ENCODE peak calls at places on chromosomes 7 and 10, in four cellular contexts. G, R, W and Z are unnamed samples. For H3K9me3 and H3K4me1, the result is how much of the 10 kb centered on the place peaks cover.

GRCh38 chr7:29401827-29402226 is 161.8 kb upstream of the PRR15 start:
- DNase-seq in G (no peak), W (no peak), R (no peak), Z (no peak)

GRCh38 chr7:139883814-139884213 is 54.8 kb downstream of the TBXAS1 start:
- DNase-seq in R (no peak), G (no peak), W (no peak), Z (no peak)

GRCh38 chr10:15714847-15715246 is 4.9 kb downstream of the ITGA8 start:
- DNase-seq in W (no peak), G (no peak), R (no peak), Z (no peak)

GRCh38 chr7:69782917-69783684 is 184.8 kb downstream of the AUTS2 start:
- DNase-seq in R (no peak), W (no peak), G (no peak), Z (no peak)

GRCh38 chr10:24331457-24331856 is 122.5 kb downstream of the KIAA1217 start:
- DNase-seq in R (no peak), W (peak), G (peak), Z (peak)

GRCh38 chr7:136133491-136133990 is 156.4 kb upstream of the MTPN start:
- DNase-seq in W (no peak), G (peak), R (no peak), Z (no peak)

GRCh38 chr10:3886191-3886590 is 101.2 kb upstream of the KLF6 start:
- DNase-seq in G (peak), W (no peak), R (no peak), Z (no peak)

GRCh38 chr10:103653581-103654020 is 160.1 kb downstream of the NEURL1 start:
- DNase-seq in G (no peak), W (peak), R (no peak), Z (peak)

GRCh38 chr7:68009716-68010115 is 1013.1 kb downstream of the TYW1 start:
- DNase-seq in W (no peak), G (no peak), R (no peak), Z (no peak)

GRCh38 chr7:117117172-117117571 is 163.9 kb downstream of the ST7 start:
- DNase-seq in W (no peak), G (no peak), R (no peak), Z (no peak)

GRCh38 chr10:3208481-3209406 is 36.2 kb upstream of the PITRM1 start:
- DNase-seq in W (no peak), R (no peak), G (no peak), Z (no peak)

GRCh38 chr10:21473135-21473534 is 52.3 kb downstream of the SKIDA1 start:
- DNase-seq in R (no peak), W (no peak), G (no peak), Z (no peak)

GRCh38 chr10:12644380-12645144 is 295.2 kb downstream of the CAMK1D start:
- DNase-seq in R (no peak), G (no peak), W (no peak), Z (no peak)

GRCh38 chr10:44422153-44422552 is 37.3 kb upstream of the CXCL12 start:
- DNase-seq in W (no peak), G (no peak), R (no peak), Z (no peak)

GRCh38 chr10:76547352-76547972 is 1090.1 kb downstream of the KCNMA1 start:
- DNase-seq in W (peak), G (peak), R (peak), Z (peak)

GRCh38 chr7:54111850-54112249 is 430.3 kb upstream of the VSTM2A start:
- DNase-seq in R (no peak), G (no peak), W (no peak), Z (no peak)

GRCh38 chr10:125159486-125159931 is 854 bp downstream of the CTBP2 start:
- DNase-seq in R (no peak), W (peak), G (peak), Z (peak)

GRCh38 chr7:88490161-88490560 is 183.5 kb upstream of the STEAP4 start:
- DNase-seq in W (no peak), G (no peak), R (no peak), Z (no peak)

GRCh38 chr7:156092307-156092706 is 280.0 kb upstream of the SHH start:
- DNase-seq in G (no peak), W (no peak), R (no peak), Z (no peak)
- H3K9me3 ChIP-seq in G (under half), W (under half), R (under half), Z (under half)

DNA sequence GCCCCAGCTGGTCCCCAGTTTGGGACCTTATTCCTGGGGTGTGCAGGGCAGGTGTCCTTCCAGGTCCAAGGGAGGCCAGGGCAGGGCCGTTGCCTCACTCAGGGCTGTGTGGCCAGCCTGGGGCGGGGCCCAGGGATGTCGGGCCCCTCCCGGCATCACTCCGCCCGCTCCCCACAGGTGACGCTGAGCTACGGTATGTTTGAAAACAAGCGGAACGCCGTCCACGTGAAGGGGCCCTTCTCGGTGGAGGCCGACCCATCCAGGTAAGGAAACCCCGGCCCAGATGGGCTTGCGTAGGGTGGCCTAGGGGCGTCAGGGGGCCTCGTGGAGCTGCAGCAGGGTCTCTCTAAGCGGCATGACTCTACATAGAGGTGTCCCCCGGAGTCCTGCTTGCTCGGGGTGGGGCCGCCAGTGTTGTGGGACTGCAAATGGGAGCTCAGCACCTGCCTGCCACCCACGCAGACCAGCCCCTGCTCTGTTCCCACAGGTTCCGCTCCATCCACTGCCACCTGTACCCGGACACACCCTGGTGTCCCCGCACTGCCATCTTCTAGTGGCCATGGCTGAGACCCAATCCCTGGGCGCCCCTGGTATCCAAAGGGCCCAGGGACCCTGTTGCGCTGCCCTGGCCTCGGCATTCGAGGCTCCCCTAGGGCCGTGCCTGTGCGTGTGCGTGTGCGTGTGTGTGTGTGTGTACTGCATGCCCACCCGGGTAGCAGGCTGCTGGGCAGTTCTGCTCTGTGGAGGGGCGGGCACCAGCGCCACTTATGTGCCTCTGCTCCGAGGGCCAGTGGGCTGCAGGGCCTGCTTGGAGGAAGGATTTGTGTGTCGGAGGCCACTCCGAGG is 7.3 kb downstream of the LFNG start:
- DNase-seq in R (no peak), G (no peak), W (no peak), Z (no peak)
- H3K4me1 ChIP-seq in R (half or more), G (half or more), W (half or more), Z (under half)

DNA sequence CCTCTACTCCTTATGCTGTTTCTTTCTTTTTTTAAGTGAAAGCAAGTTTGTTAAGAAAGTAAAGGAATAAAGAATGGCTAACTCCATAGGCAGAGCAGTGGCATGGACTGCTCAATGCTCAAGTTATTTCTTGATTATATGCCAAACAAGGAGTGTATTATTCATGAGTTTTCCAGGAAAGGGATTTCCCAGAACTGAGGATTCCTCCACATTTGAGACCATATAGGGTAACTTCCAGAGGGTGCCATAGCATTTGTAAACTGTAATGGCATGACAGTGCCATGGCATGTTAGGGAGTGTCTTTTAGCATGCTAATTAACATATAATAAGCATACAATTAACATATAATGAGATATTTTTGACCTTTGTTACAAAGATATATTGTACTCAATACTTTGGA is 1034.5 kb upstream of the PHF14 start:
- DNase-seq in R (no peak), G (no peak), W (no peak), Z (no peak)
- H3K9me3 ChIP-seq in R (under half), G (under half), W (under half), Z (under half)

GRCh38 chr10:95312264-95312663 is 21.5 kb upstream of the PDLIM1 start:
- DNase-seq in G (no peak), W (peak), R (no peak), Z (peak)
- H3K4me1 ChIP-seq in G (under half), W (under half), R (under half), Z (under half)

GRCh38 chr7:147535619-147536200 is 1054.9 kb upstream of the C7orf33 start:
- DNase-seq in G (peak), W (no peak), R (no peak), Z (no peak)

GRCh38 chr7:147539685-147540084 is 1050.9 kb upstream of the C7orf33 start:
- DNase-seq in W (no peak), G (peak), R (no peak), Z (no peak)

GRCh38 chr7:147540743-147541142 is 1049.8 kb upstream of the C7orf33 start:
- DNase-seq in G (no peak), R (no peak), W (no peak), Z (no peak)

DNA sequence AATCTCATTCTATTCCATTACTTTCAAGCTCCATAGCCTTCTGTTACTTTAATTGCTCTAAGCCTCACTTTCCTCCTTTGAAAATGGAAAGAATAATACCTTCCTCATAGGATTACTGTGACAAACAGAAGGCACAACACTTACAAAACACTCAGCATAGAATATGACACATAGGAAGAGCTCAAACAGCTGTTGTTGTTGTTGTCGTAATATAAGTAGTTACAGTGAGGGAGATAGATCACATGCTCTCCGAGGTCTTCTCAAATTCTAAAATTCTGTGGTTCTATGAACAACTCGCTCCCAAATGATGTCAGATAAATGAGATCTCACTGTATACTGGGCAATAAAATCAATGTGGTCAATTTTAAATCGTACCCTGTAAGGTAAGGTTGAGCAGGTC is 1049.3 kb upstream of the C7orf33 start:
- DNase-seq in W (no peak), R (no peak), G (no peak), Z (no peak)
- H3K9me3 ChIP-seq in W (under half), R (under half), G (under half), Z (under half)

GRCh38 chr7:127792528-127793342 is 140.7 kb downstream of the SND1 start:
- DNase-seq in R (peak), W (peak), G (no peak), Z (peak)

GRCh38 chr7:127794551-127794950 is 142.6 kb downstream of the SND1 start:
- DNase-seq in R (no peak), W (no peak), G (no peak), Z (no peak)

GRCh38 chr7:127791790-127792189 is 139.8 kb downstream of the SND1 start:
- DNase-seq in R (no peak), G (peak), W (no peak), Z (no peak)

GRCh38 chr7:127794135-127794534 is 142.1 kb downstream of the SND1 start:
- DNase-seq in G (no peak), W (no peak), R (no peak), Z (no peak)

DNA sequence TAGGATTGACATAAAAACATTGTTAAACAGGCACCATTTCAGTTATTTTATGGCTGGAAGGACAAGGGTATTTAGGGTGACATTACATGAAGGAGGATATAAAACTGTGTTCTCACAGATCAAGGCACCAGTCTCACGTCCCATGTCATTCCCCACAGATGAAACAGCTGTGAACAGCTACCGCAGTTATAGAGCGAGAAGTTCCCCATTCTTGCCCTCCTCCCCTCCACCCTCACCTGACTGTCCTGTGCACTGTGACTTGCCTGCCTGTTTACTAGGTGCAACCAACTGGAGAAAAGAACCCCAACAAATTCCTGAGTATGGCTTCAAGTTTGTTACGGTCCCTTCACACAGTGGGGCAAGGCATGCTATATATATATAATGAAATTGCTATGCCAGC is 141.6 kb downstream of the SND1 start:
- DNase-seq in G (no peak), W (no peak), R (no peak), Z (no peak)
- H3K4me1 ChIP-seq in G (half or more), W (under half), R (under half), Z (under half)

DNA sequence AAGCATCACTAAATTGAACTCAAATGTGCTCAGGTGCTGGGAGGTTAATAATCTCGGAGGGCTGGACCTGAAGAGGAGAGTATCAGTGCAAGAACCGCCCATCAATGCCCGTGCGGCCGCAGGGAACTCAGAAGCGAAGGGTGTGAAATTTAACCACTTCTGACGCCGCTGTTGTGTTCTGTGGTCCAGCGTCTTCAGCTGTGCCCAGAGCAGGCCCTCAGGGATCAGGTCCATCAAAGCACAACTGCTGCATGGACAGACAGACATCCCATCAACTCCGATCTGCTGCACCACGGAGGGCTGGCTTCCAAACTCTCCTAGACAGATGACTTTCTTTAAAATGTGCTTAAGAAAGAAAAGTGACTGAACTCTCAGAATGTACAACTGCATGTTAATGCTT is 144.9 kb upstream of the TCERG1L start:
- DNase-seq in W (no peak), G (no peak), R (no peak), Z (no peak)
- H3K9me3 ChIP-seq in W (under half), G (under half), R (under half), Z (under half)

GRCh38 chr7:108014747-108015682 is 12.1 kb upstream of the LAMB1 start:
- DNase-seq in R (no peak), G (peak), W (no peak), Z (peak)

GRCh38 chr7:108012499-108013430 is 9.8 kb upstream of the LAMB1 start:
- DNase-seq in R (no peak), G (no peak), W (no peak), Z (peak)

GRCh38 chr7:108015740-108016139 is 12.8 kb upstream of the LAMB1 start:
- DNase-seq in R (no peak), W (no peak), G (no peak), Z (no peak)

GRCh38 chr7:108016841-108017775 is 14.1 kb upstream of the LAMB1 start:
- DNase-seq in W (no peak), G (peak), R (no peak), Z (peak)

DNA sequence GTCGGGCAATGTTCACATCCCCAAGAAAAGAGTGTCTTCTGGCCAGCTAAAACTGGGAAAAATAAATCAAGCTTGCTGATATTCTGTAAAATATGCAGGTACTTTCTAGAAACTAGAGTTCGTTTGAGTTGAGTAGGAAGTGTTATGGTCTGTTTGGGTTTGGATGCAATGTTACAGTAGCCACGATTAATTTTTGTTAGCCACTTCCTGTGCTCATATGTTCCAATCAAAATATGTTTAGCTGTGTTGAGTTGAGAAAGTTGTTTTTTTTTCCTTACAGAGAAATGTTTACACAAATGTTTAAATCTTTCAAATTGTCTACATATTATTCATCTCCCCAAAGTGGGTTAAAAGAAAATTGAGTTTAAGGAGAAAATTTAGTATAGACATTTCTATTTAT is 11.2 kb upstream of the LAMB1 start:
- DNase-seq in G (no peak), W (no peak), R (no peak), Z (no peak)
- H3K4me1 ChIP-seq in G (under half), W (under half), R (under half), Z (under half)